ENCODE peak calls at places on chromosomes 16 and 17, in seven cellular contexts. X, L, H, W, D, Z and K are unnamed samples.
A peak's percentile ranks its signal among the peaks of the same experiment; 100 is the strongest.

GRCh38 chr17:80790021-80790765 is 201.4 kb upstream of the CHMP6 start:
- DNase-seq in W (no peak), L (no peak), X (no peak), H (peak; percentile 54), Z (no peak), D (peak; percentile 29), K (no peak)

GRCh38 chr17:56834380-56835258 is 668 bp downstream of the DGKE start:
- DNase-seq in X (peak; percentile 31), H (peak; percentile 56), Z (peak; percentile 76), L (peak; percentile 15), D (peak; percentile 19), W (peak; percentile 58), K (peak; percentile 32)

GRCh38 chr17:82127704-82128103 is 29.7 kb upstream of the FASN start:
- DNase-seq in Z (no peak), L (no peak), W (no peak), X (no peak), H (no peak), D (no peak), K (no peak)

GRCh38 chr17:42236760-42237159 is 39.4 kb downstream of the STAT5B start:
- DNase-seq in Z (no peak), X (no peak), D (no peak), L (no peak), H (no peak), W (no peak), K (no peak)

GRCh38 chr16:73071131-73071940 is 23.4 kb upstream of the ZFHX3 start:
- DNase-seq in D (no peak), Z (peak; percentile 59), L (no peak), H (peak; percentile 35), W (no peak), X (no peak), K (no peak)

GRCh38 chr17:78414178-78415162 is 36.0 kb downstream of the PGS1 start:
- DNase-seq in X (no peak), D (no peak), L (peak; percentile 19), W (no peak), Z (no peak), H (no peak), K (no peak)

GRCh38 chr16:87685766-87686165 is 80.0 kb downstream of the KLHDC4 start:
- DNase-seq in L (no peak), H (no peak), X (no peak), W (no peak), D (no peak), Z (no peak), K (no peak)

GRCh38 chr17:17884281-17885028 is 47.7 kb upstream of the SREBF1 start:
- DNase-seq in W (no peak), D (no peak), H (no peak), L (no peak), Z (no peak), X (no peak), K (peak; percentile 54)

GRCh38 chr17:15884731-15885130 is 60.2 kb upstream of the ADORA2B start:
- DNase-seq in D (no peak), L (no peak), X (no peak), W (peak; percentile 13), Z (no peak), H (peak; percentile 25), K (no peak)

GRCh38 chr16:25265968-25266367 is 8.3 kb upstream of the ZKSCAN2 start:
- DNase-seq in L (no peak), D (no peak), W (no peak), H (no peak), Z (no peak), X (no peak), K (no peak)

GRCh38 chr16:53844796-53845195 is 140.8 kb downstream of the FTO start:
- DNase-seq in W (no peak), H (no peak), Z (no peak), X (no peak), D (no peak), L (no peak), K (no peak)

GRCh38 chr17:82876149-82876548 is 36.3 kb upstream of the ZNF750 start:
- DNase-seq in D (no peak), W (peak; percentile 99), Z (peak; percentile 51), H (peak; percentile 14), L (no peak), X (no peak), K (no peak)

GRCh38 chr17:72426948-72427760 is 306.3 kb downstream of the SOX9 start:
- DNase-seq in Z (no peak), W (no peak), X (no peak), D (no peak), H (peak; percentile 33), L (no peak), K (no peak)

GRCh38 chr16:8756755-8757154 is 40.7 kb downstream of the TMEM186 start:
- DNase-seq in W (no peak), H (no peak), L (no peak), D (no peak), X (no peak), Z (no peak), K (no peak)

GRCh38 chr17:69525920-69526841 is 111.7 kb downstream of the MAP2K6 start:
- DNase-seq in X (no peak), D (peak; percentile 70), Z (no peak), H (peak; percentile 78), L (no peak), W (peak; percentile 52), K (peak; percentile 43)

GRCh38 chr17:1997146-1997586 is 28.0 kb downstream of the RTN4RL1 start:
- DNase-seq in D (no peak), H (no peak), W (peak; percentile 33), L (no peak), Z (no peak), X (no peak), K (no peak)

GRCh38 chr16:57141822-57142631 is 43.8 kb downstream of the PSME3IP1 start:
- DNase-seq in W (no peak), H (no peak), Z (no peak), L (no peak), X (no peak), D (no peak), K (no peak)

GRCh38 chr16:70290949-70291519 is 1.7 kb upstream of the AARS1 start:
- DNase-seq in W (no peak), X (no peak), H (peak; percentile 56), L (no peak), Z (no peak), D (no peak), K (no peak)

GRCh38 chr17:66207936-66208335 is 16.0 kb upstream of the CEP112 start:
- DNase-seq in W (no peak), X (no peak), D (no peak), Z (no peak), L (no peak), H (no peak), K (no peak)

GRCh38 chr16:77677129-77677528 is 45.2 kb upstream of the NUDT7 start:
- DNase-seq in X (no peak), L (no peak), H (no peak), W (peak; percentile 11), Z (no peak), D (no peak), K (no peak)

GRCh38 chr16:49701867-49702494 is 153.9 kb downstream of the ZNF423 start:
- DNase-seq in W (no peak), L (no peak), D (no peak), Z (no peak), H (no peak), X (no peak), K (peak; percentile 66)

GRCh38 chr17:38544175-38544838 is 61.4 kb downstream of the SRCIN1 start:
- DNase-seq in L (no peak), W (no peak), Z (no peak), X (no peak), D (no peak), H (no peak), K (no peak)

GRCh38 chr17:38658741-38659345 is 15.9 kb downstream of the EPOP start:
- DNase-seq in D (no peak), Z (peak; percentile 66), X (no peak), H (no peak), W (no peak), L (no peak), K (peak; percentile 70)

GRCh38 chr16:89193021-89193575 is 7.2 kb downstream of the SLC22A31 start:
- DNase-seq in X (no peak), Z (peak; percentile 87), D (no peak), L (no peak), W (no peak), H (peak; percentile 57), K (no peak)

GRCh38 chr17:45889579-45889978 is 4.8 kb upstream of the MAPT start:
- DNase-seq in H (no peak), Z (no peak), W (no peak), D (no peak), L (no peak), X (no peak), K (no peak)

GRCh38 chr17:17018021-17018441 is 24.2 kb upstream of the MPRIP start:
- DNase-seq in X (no peak), L (no peak), Z (no peak), H (no peak), D (no peak), W (no peak), K (no peak)

GRCh38 chr17:58272367-58273280 is 8.1 kb downstream of the MPO start:
- DNase-seq in L (no peak), D (no peak), H (no peak), X (no peak), Z (no peak), W (no peak), K (no peak)

GRCh38 chr16:66549284-66550131 is at the start of gene TK2:
- DNase-seq in X (peak; percentile 38), D (peak; percentile 58), W (peak; percentile 39), L (no peak), Z (peak; percentile 82), H (peak; percentile 81), K (peak; percentile 36)